ENCODE peak calls at places on chromosomes 1 and 21, in nine cellular contexts. J, L, H, P, S, Q, X, E and U are unnamed samples.

GRCh38 chr1:53982034-53982761 is 35.8 kb downstream of the LDLRAD1 start:
- DNase-seq in J (peak), L (no peak), H (no peak), P (peak), S (peak), Q (peak), X (peak), E (peak), U (no peak)

GRCh38 chr1:114314098-114314497 is 160.4 kb upstream of the SYT6 start:
- DNase-seq in J (no peak), L (no peak), H (no peak), P (peak), S (no peak), Q (no peak), X (no peak), E (no peak), U (no peak)

GRCh38 chr1:37360011-37360410 is 114.4 kb upstream of the ZC3H12A start:
- DNase-seq in J (no peak), L (no peak), H (no peak), P (no peak), S (no peak), Q (no peak), X (no peak), E (no peak), U (no peak)

GRCh38 chr1:24317081-24317480 is 2.1 kb upstream of the GRHL3 start:
- DNase-seq in J (peak), L (no peak), H (peak), P (no peak), S (no peak), Q (peak), X (no peak), E (no peak), U (peak)

GRCh38 chr1:109876617-109877319 is 33.9 kb upstream of the CSF1 start:
- DNase-seq in J (no peak), L (no peak), H (peak), P (peak), S (peak), Q (no peak), X (peak), E (no peak), U (no peak)

GRCh38 chr1:173415490-173415889 is 61.6 kb upstream of the PRDX6 start:
- DNase-seq in J (no peak), L (peak), H (no peak), P (no peak), S (no peak), Q (no peak), X (no peak), E (no peak), U (no peak)

GRCh38 chr1:154726443-154726842 is 118.5 kb upstream of the ADAR start:
- DNase-seq in J (peak), L (peak), H (no peak), P (no peak), S (no peak), Q (peak), X (no peak), E (no peak), U (peak)

GRCh38 chr1:244730153-244730933 is 77.4 kb downstream of the DESI2 start:
- DNase-seq in J (peak), L (no peak), H (peak), P (peak), S (peak), Q (peak), X (peak), E (peak), U (no peak)

GRCh38 chr1:60828944-60829343 is 253.4 kb upstream of the NFIA start:
- DNase-seq in J (no peak), L (no peak), H (no peak), P (no peak), S (no peak), Q (no peak), X (peak), E (no peak), U (no peak)

GRCh38 chr1:152198982-152199381 is 25.0 kb downstream of the HRNR start:
- DNase-seq in J (no peak), L (no peak), H (no peak), P (no peak), S (no peak), Q (no peak), X (no peak), E (no peak), U (no peak)

GRCh38 chr1:4755301-4756183 is 101.1 kb downstream of the AJAP1 start:
- DNase-seq in J (no peak), L (no peak), H (no peak), P (peak), S (no peak), Q (no peak), X (no peak), E (no peak), U (peak)

GRCh38 chr1:44327679-44328491 is 27.2 kb downstream of the ERI3 start:
- DNase-seq in J (peak), L (no peak), H (peak), P (peak), S (peak), Q (peak), X (peak), E (no peak), U (peak)

GRCh38 chr1:81174052-81174451 is 626.7 kb upstream of the ADGRL2 start:
- DNase-seq in J (peak), L (no peak), H (peak), P (no peak), S (peak), Q (peak), X (no peak), E (no peak), U (no peak)

GRCh38 chr1:53588053-53588779 is 129.0 kb downstream of the DMRTB1 start:
- DNase-seq in J (no peak), L (no peak), H (no peak), P (no peak), S (no peak), Q (no peak), X (no peak), E (no peak), U (no peak)

GRCh38 chr1:182347019-182347418 is 44.6 kb downstream of the GLUL start:
- DNase-seq in J (no peak), L (no peak), H (no peak), P (no peak), S (no peak), Q (no peak), X (no peak), E (no peak), U (no peak)

GRCh38 chr1:200328379-200328778 is 81.5 kb downstream of the ZNF281 start:
- DNase-seq in J (no peak), L (no peak), H (no peak), P (no peak), S (no peak), Q (no peak), X (peak), E (no peak), U (no peak)

GRCh38 chr1:32336963-32337675 is 1.1 kb upstream of the MARCKSL1 start:
- DNase-seq in J (peak), L (peak), H (peak), P (peak), S (no peak), Q (peak), X (no peak), E (no peak), U (no peak)

GRCh38 chr1:154479764-154480421 is 22.1 kb upstream of the TDRD10 start:
- DNase-seq in J (peak), L (peak), H (peak), P (peak), S (peak), Q (peak), X (peak), E (peak), U (no peak)

GRCh38 chr1:5744342-5744741 is 247.9 kb downstream of the NPHP4 start:
- DNase-seq in J (no peak), L (no peak), H (no peak), P (no peak), S (no peak), Q (no peak), X (no peak), E (no peak), U (no peak)

GRCh38 chr1:204344665-204345064 is 15.1 kb downstream of the PLEKHA6 start:
- DNase-seq in J (no peak), L (no peak), H (no peak), P (no peak), S (no peak), Q (no peak), X (no peak), E (no peak), U (no peak)

GRCh38 chr1:41768538-41768937 is 150.2 kb downstream of the HIVEP3 start:
- DNase-seq in J (no peak), L (no peak), H (no peak), P (no peak), S (no peak), Q (no peak), X (no peak), E (no peak), U (no peak)
- H3K27ac ChIP-seq in J (no peak), L (no peak), H (no peak), P (no peak), S (no peak), Q (no peak), X (no peak), E (no peak), U (no peak)

GRCh38 chr1:97920275-97920831 is 481 bp downstream of the DPYD start:
- DNase-seq in J (peak), L (no peak), H (no peak), P (peak), S (peak), Q (peak), X (peak), E (no peak), U (no peak)
- H2AFZ ChIP-seq in J (peak), L (peak), H (peak), P (peak), S (peak), Q (peak), X (peak), E (peak), U (peak)

GRCh38 chr1:21913763-21914162 is 23.3 kb downstream of the HSPG2 start:
- DNase-seq in J (no peak), L (no peak), H (no peak), P (peak), S (no peak), Q (no peak), X (no peak), E (no peak), U (no peak)

GRCh38 chr1:21913258-21913657 is 23.9 kb downstream of the HSPG2 start:
- DNase-seq in J (no peak), L (no peak), H (no peak), P (no peak), S (no peak), Q (no peak), X (peak), E (no peak), U (no peak)

GRCh38 chr1:21914880-21915640 is 22.1 kb downstream of the HSPG2 start:
- DNase-seq in J (no peak), L (no peak), H (no peak), P (peak), S (peak), Q (no peak), X (no peak), E (no peak), U (no peak)

GRCh38 chr1:21916447-21917240 is 20.5 kb downstream of the HSPG2 start:
- DNase-seq in J (no peak), L (no peak), H (no peak), P (no peak), S (no peak), Q (no peak), X (no peak), E (no peak), U (no peak)

DNA sequence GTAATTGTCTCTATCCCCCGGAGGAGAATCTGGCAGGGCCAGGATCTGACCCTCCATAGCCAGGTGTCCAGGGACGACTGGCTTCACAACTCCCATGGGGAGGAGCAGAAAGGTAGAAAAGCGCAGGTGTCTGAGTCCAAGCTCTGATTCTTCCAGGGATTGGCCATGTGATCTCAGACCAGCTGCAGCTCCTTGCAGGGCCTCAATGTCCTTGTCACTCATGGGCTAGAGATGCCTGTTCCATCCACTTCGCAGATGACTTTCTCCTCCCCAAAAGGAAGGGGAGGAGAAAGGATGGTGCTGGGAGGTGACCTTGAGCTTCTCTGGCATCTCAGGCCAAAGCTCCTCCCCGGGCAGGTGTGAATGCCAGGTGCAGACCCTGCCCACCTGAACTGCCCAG is 22.6 kb downstream of the HSPG2 start:
- DNase-seq in J (no peak), L (no peak), H (no peak), P (no peak), S (no peak), Q (no peak), X (no peak), E (no peak), U (no peak)
- H3K27ac ChIP-seq in J (no peak), L (no peak), H (no peak), P (peak), S (no peak), Q (no peak), X (peak), E (no peak), U (no peak)

GRCh38 chr1:15236226-15237145 is 10.5 kb upstream of the FHAD1 start:
- DNase-seq in J (no peak), L (no peak), H (no peak), P (peak), S (no peak), Q (no peak), X (no peak), E (no peak), U (no peak)
- H2AFZ ChIP-seq in J (no peak), L (no peak), H (no peak), P (no peak), S (no peak), Q (no peak), X (peak), E (peak), U (no peak)

GRCh38 chr21:34133392-34133791 is 60.0 kb downstream of the MRPS6 start:
- DNase-seq in J (no peak), L (no peak), H (no peak), P (no peak), S (no peak), Q (no peak), X (no peak), E (no peak), U (no peak)

GRCh38 chr21:34133802-34134201 is 60.4 kb downstream of the MRPS6 start:
- DNase-seq in J (no peak), L (no peak), H (no peak), P (no peak), S (no peak), Q (no peak), X (peak), E (no peak), U (no peak)

GRCh38 chr21:34131586-34131985 is 58.2 kb downstream of the MRPS6 start:
- DNase-seq in J (no peak), L (no peak), H (no peak), P (peak), S (no peak), Q (no peak), X (no peak), E (no peak), U (no peak)

GRCh38 chr21:34132905-34133304 is 59.5 kb downstream of the MRPS6 start:
- DNase-seq in J (no peak), L (no peak), H (no peak), P (no peak), S (no peak), Q (no peak), X (no peak), E (no peak), U (no peak)

GRCh38 chr21:34132202-34132601 is 58.8 kb downstream of the MRPS6 start:
- DNase-seq in J (no peak), L (no peak), H (no peak), P (no peak), S (no peak), Q (no peak), X (no peak), E (no peak), U (no peak)
- H3K27ac ChIP-seq in J (no peak), L (no peak), H (no peak), P (no peak), S (no peak), Q (no peak), X (no peak), E (no peak), U (no peak)

GRCh38 chr1:225474439-225474985 is 46.7 kb upstream of the LBR start:
- DNase-seq in J (no peak), L (no peak), H (no peak), P (no peak), S (no peak), Q (no peak), X (no peak), E (no peak), U (no peak)
- H2AFZ ChIP-seq in J (no peak), L (no peak), H (no peak), P (no peak), S (no peak), Q (no peak), X (peak), E (no peak), U (no peak)